ENCODE peak calls at places on chromosomes 1 and 21, in ten cellular contexts. S, D, B, Y, P, T, K, O, V and F are unnamed samples.

GRCh38 chr1:226362891-226363447 is 44.9 kb downstream of the PARP1 start:
- DNase-seq in S (no peak), D (no peak), B (no peak), Y (no peak), P (no peak), T (no peak), K (no peak), O (no peak), V (no peak), F (no peak)

GRCh38 chr1:111253876-111254275 is 26.4 kb downstream of the CHI3L2 start:
- DNase-seq in S (no peak), D (no peak), B (no peak), Y (no peak), P (no peak), T (no peak), K (no peak), O (no peak), V (no peak), F (no peak)

GRCh38 chr1:61149010-61149860 is 66.9 kb downstream of the NFIA start:
- DNase-seq in S (no peak), D (no peak), B (no peak), Y (no peak), P (no peak), T (no peak), K (no peak), O (no peak), V (no peak), F (no peak)

GRCh38 chr21:35084869-35085268 is 35.8 kb upstream of the RUNX1 start:
- DNase-seq in S (no peak), D (peak), B (no peak), Y (no peak), P (no peak), T (no peak), K (no peak), O (no peak), V (no peak), F (peak)

GRCh38 chr21:22468893-22469292 is 1470.7 kb downstream of the NCAM2 start:
- DNase-seq in S (no peak), D (no peak), B (no peak), Y (no peak), P (no peak), T (no peak), K (no peak), O (no peak), V (no peak), F (no peak)

GRCh38 chr1:26787706-26788514 is at the start of gene PIGV:
- DNase-seq in S (peak), D (peak), B (peak), Y (peak), P (peak), T (peak), K (peak), O (peak), V (peak), F (peak)

GRCh38 chr1:27661412-27662075 is 10.4 kb downstream of the IFI6 start:
- DNase-seq in S (no peak), D (no peak), B (no peak), Y (no peak), P (no peak), T (no peak), K (no peak), O (no peak), V (no peak), F (no peak)

GRCh38 chr1:19053486-19053885 is 97.0 kb upstream of the IFFO2 start:
- DNase-seq in S (no peak), D (no peak), B (no peak), Y (no peak), P (no peak), T (no peak), K (no peak), O (no peak), V (no peak), F (no peak)